ENCODE peak calls at places on chromosomes 4 and X, in six cellular contexts. M is stimulated activated CD8-positive, alpha-beta memory T cell treated with anti-CD3 and anti-CD28 coated beads, Interleukin-15, amount 100 ng/mL, for 4 hours; W is M059J; X is substantia nigra; H is endothelial cell; K is PC-3. B is an unnamed sample.

GRCh38 chr4:129362685-129363274 is 266.8 kb downstream of the C4orf33 start:
- DNase-seq in M (no peak), W (peak; percentile 56), X (no peak), H (peak; percentile 64), K (peak; percentile 61), B (peak; percentile 79)

GRCh38 chrX:74232859-74233258 is 71.1 kb upstream of the ZCCHC13 start:
- DNase-seq in M (no peak), W (peak; percentile 36), X (no peak), H (no peak), K (peak; percentile 76), B (no peak)

GRCh38 chr4:83873996-83874395 is 338.1 kb downstream of the GPAT3 start:
- DNase-seq in M (no peak), W (no peak), X (no peak), H (no peak), K (no peak), B (no peak)

GRCh38 chr4:132227349-132228165 is 921.5 kb upstream of the PCDH10 start:
- DNase-seq in M (no peak), W (no peak), X (no peak), H (peak; percentile 34), K (peak; percentile 76), B (no peak)

GRCh38 chrX:19709812-19710518 is 177.4 kb downstream of the SH3KBP1 start:
- DNase-seq in M (no peak), W (peak; percentile 95), X (no peak), H (no peak), K (peak; percentile 87), B (peak; percentile 73)

GRCh38 chr4:83212041-83212851 is 72.4 kb downstream of the COQ2 start:
- DNase-seq in M (peak; percentile 29), W (no peak), X (no peak), H (no peak), K (no peak), B (no peak)

GRCh38 chrX:137479394-137479793 is 86.5 kb upstream of the ZIC3 start:
- DNase-seq in M (no peak), W (no peak), X (no peak), H (no peak), K (no peak), B (no peak)

GRCh38 chrX:30513284-30513683 is 64.3 kb downstream of the TASL start:
- DNase-seq in M (no peak), W (peak; percentile 15), X (no peak), H (no peak), K (peak; percentile 31), B (no peak)

GRCh38 chr4:176800891-176801534 is 8.3 kb upstream of the VEGFC start:
- DNase-seq in M (no peak), W (no peak), X (no peak), H (no peak), K (peak; percentile 42), B (peak; percentile 30)

GRCh38 chr4:98997176-98997575 is 1.7 kb downstream of the METAP1 start:
- DNase-seq in M (no peak), W (no peak), X (no peak), H (no peak), K (no peak), B (no peak)

GRCh38 chr4:173211838-173212237 is 43.2 kb downstream of the GALNT7 start:
- DNase-seq in M (no peak), W (peak; percentile 88), X (no peak), H (no peak), K (peak; percentile 80), B (peak; percentile 53)

GRCh38 chr4:7212101-7212674 is 19.9 kb downstream of the SORCS2 start:
- DNase-seq in M (no peak), W (no peak), X (no peak), H (no peak), K (no peak), B (no peak)

GRCh38 chr4:88794087-88794486 is 96.5 kb upstream of the NAP1L5 start:
- DNase-seq in M (no peak), W (no peak), X (no peak), H (no peak), K (no peak), B (no peak)

GRCh38 chrX:13131511-13132137 is 87.2 kb upstream of the FAM9C start:
- DNase-seq in M (no peak), W (peak; percentile 91), X (no peak), H (no peak), K (no peak), B (no peak)

GRCh38 chr4:119037709-119038463 is 97.7 kb upstream of the MYOZ2 start:
- DNase-seq in M (no peak), W (no peak), X (no peak), H (no peak), K (no peak), B (no peak)

GRCh38 chr4:7151668-7152227 is 40.6 kb upstream of the SORCS2 start:
- DNase-seq in M (no peak), W (no peak), X (no peak), H (no peak), K (peak; percentile 52), B (no peak)

GRCh38 chr4:6546681-6547447 is 28.1 kb upstream of the MAN2B2 start:
- DNase-seq in M (no peak), W (peak; percentile 54), X (no peak), H (peak; percentile 47), K (peak; percentile 66), B (peak; percentile 86)

GRCh38 chr4:6956087-6956433 is 46.4 kb downstream of the TBC1D14 start:
- DNase-seq in M (no peak), W (no peak), X (no peak), H (no peak), K (no peak), B (no peak)

GRCh38 chr4:109301691-109302365 is 630 bp downstream of the COL25A1 start:
- DNase-seq in M (no peak), W (no peak), X (no peak), H (peak; percentile 14), K (no peak), B (peak; percentile 9)

GRCh38 chr4:660401-660800 is 13.7 kb downstream of the ATP5ME start:
- DNase-seq in M (no peak), W (no peak), X (no peak), H (no peak), K (no peak), B (no peak)

GRCh38 chr4:16140520-16141249 is 56.9 kb upstream of the PROM1 start:
- DNase-seq in M (no peak), W (peak; percentile 99), X (no peak), H (no peak), K (peak; percentile 94), B (peak; percentile 63)

GRCh38 chr4:103008875-103009729 is 10.4 kb downstream of the SLC9B1 start:
- DNase-seq in M (no peak), W (peak; percentile 59), X (no peak), H (peak; percentile 26), K (peak; percentile 73), B (peak; percentile 71)

GRCh38 chrX:24954732-24955131 is 61.0 kb downstream of the ARX start:
- DNase-seq in M (no peak), W (no peak), X (no peak), H (no peak), K (no peak), B (no peak)

GRCh38 chr4:164731827-164732474 is 22.0 kb upstream of the SMIM31 start:
- DNase-seq in M (no peak), W (peak; percentile 26), X (no peak), H (peak; percentile 73), K (peak; percentile 63), B (peak; percentile 70)

GRCh38 chr4:68132342-68132741 is 2.7 kb upstream of the TMPRSS11F start:
- DNase-seq in M (no peak), W (no peak), X (no peak), H (no peak), K (no peak), B (no peak)

GRCh38 chrX:105738162-105738561 is 84.2 kb upstream of the NRK start:
- DNase-seq in M (no peak), W (no peak), X (no peak), H (no peak), K (no peak), B (no peak)

GRCh38 chrX:17809273-17809672 is 51.8 kb downstream of the RAI2 start:
- DNase-seq in M (no peak), W (no peak), X (no peak), H (no peak), K (no peak), B (no peak)

GRCh38 chr4:111798840-111799239 is 346.4 kb upstream of the FAM241A start:
- DNase-seq in M (no peak), W (no peak), X (no peak), H (no peak), K (peak; percentile 19), B (no peak)

GRCh38 chrX:31836479-31836878 is 764.6 kb upstream of the FTHL17 start:
- DNase-seq in M (no peak), W (no peak), X (no peak), H (no peak), K (no peak), B (no peak)

GRCh38 chr4:76590847-76591281 is 155.8 kb downstream of the SHROOM3 start:
- DNase-seq in M (no peak), W (peak; percentile 65), X (no peak), H (no peak), K (no peak), B (no peak)

GRCh38 chr4:69518102-69518501 is 22.4 kb upstream of the UGT2B4 start:
- DNase-seq in M (no peak), W (no peak), X (no peak), H (no peak), K (no peak), B (no peak)

GRCh38 chrX:31112226-31112999 is 40.6 kb upstream of the FTHL17 start:
- DNase-seq in M (no peak), W (no peak), X (no peak), H (no peak), K (no peak), B (no peak)

GRCh38 chr4:73589261-73589847 is 30.9 kb downstream of the RASSF6 start:
- DNase-seq in M (no peak), W (peak; percentile 46), X (no peak), H (no peak), K (peak; percentile 52), B (peak; percentile 67)

GRCh38 chr4:164212714-164213113 is 541.2 kb upstream of the SMIM31 start:
- DNase-seq in M (no peak), W (peak; percentile 69), X (no peak), H (no peak), K (peak; percentile 35), B (no peak)

GRCh38 chrX:66638591-66639500 is at the start of gene EDA2R:
- DNase-seq in M (no peak), W (no peak), X (peak; percentile 2), H (peak; percentile 30), K (no peak), B (peak; percentile 65)

GRCh38 chr4:80393246-80393969 is 57.9 kb downstream of the CFAP299 start:
- DNase-seq in M (no peak), W (peak; percentile 58), X (no peak), H (no peak), K (peak; percentile 74), B (no peak)

GRCh38 chrX:13120017-13120416 is 75.6 kb upstream of the FAM9C start:
- DNase-seq in M (no peak), W (peak; percentile 63), X (no peak), H (no peak), K (peak; percentile 19), B (no peak)